ENCODE peak calls at places on chromosomes 11 and 22, in seven cellular contexts. K, L, N, Z, T, O and G are unnamed samples.

GRCh38 chr11:117908959-117909610 is 20.1 kb downstream of the TMPRSS13 start:
- DNase-seq in K (no peak), L (no peak), N (no peak), Z (no peak), T (no peak), O (no peak), G (no peak)

GRCh38 chr11:12922418-12922817 is 86.7 kb upstream of the RASSF10 start:
- DNase-seq in K (no peak), L (no peak), N (no peak), Z (no peak), T (no peak), O (no peak), G (no peak)

GRCh38 chr22:20429254-20430100 is 8.1 kb downstream of the SCARF2 start:
- DNase-seq in K (no peak), L (no peak), N (peak; percentile 46), Z (no peak), T (peak; percentile 20), O (peak; percentile 45), G (peak; percentile 77)

GRCh38 chr11:78256962-78257361 is 68.2 kb downstream of the USP35 start:
- DNase-seq in K (no peak), L (peak; percentile 24), N (no peak), Z (peak; percentile 42), T (peak; percentile 90), O (no peak), G (no peak)

GRCh38 chr11:119764108-119764874 is 35.3 kb upstream of the NECTIN1 start:
- DNase-seq in K (no peak), L (no peak), N (no peak), Z (peak; percentile 48), T (no peak), O (no peak), G (no peak)

GRCh38 chr11:109750964-109751363 is 329.0 kb downstream of the C11orf87 start:
- DNase-seq in K (no peak), L (no peak), N (no peak), Z (no peak), T (no peak), O (no peak), G (no peak)

GRCh38 chr11:120057595-120058581 is 80.0 kb downstream of the TRIM29 start:
- DNase-seq in K (no peak), L (no peak), N (no peak), Z (peak; percentile 75), T (no peak), O (no peak), G (no peak)

GRCh38 chr11:64123102-64123434 is 42.8 kb downstream of the MACROD1 start:
- DNase-seq in K (no peak), L (no peak), N (no peak), Z (no peak), T (no peak), O (no peak), G (no peak)

GRCh38 chr11:79060534-79060933 is 380.3 kb downstream of the TENM4 start:
- DNase-seq in K (no peak), L (no peak), N (no peak), Z (no peak), T (no peak), O (no peak), G (no peak)

GRCh38 chr11:88475991-88476418 is 138.5 kb upstream of the CTSC start:
- DNase-seq in K (no peak), L (no peak), N (no peak), Z (no peak), T (no peak), O (no peak), G (no peak)

GRCh38 chr11:85658180-85658579 is 6.7 kb downstream of the CREBZF start:
- DNase-seq in K (no peak), L (no peak), N (no peak), Z (no peak), T (no peak), O (no peak), G (no peak)

GRCh38 chr22:37638351-37639069 is 959 bp upstream of the SH3BP1 start:
- DNase-seq in K (no peak), L (no peak), N (no peak), Z (no peak), T (no peak), O (no peak), G (no peak)

GRCh38 chr22:11629661-11630385 is 3898.2 kb upstream of the OR11H1 start:
- DNase-seq in K (no peak), L (no peak), N (no peak), Z (no peak), T (no peak), O (no peak), G (no peak)

GRCh38 chr22:49083607-49084006 is 744.1 kb downstream of the BRD1 start:
- DNase-seq in K (no peak), L (no peak), N (no peak), Z (no peak), T (no peak), O (no peak), G (no peak)

GRCh38 chr11:77266766-77267165 is 34.7 kb downstream of the GDPD4 start:
- DNase-seq in K (no peak), L (no peak), N (no peak), Z (no peak), T (no peak), O (no peak), G (no peak)

GRCh38 chr11:23988381-23989006 is 508.4 kb upstream of the LUZP2 start:
- DNase-seq in K (no peak), L (no peak), N (no peak), Z (no peak), T (no peak), O (no peak), G (no peak)

GRCh38 chr11:75014129-75014528 is 25.4 kb downstream of the NEU3 start:
- DNase-seq in K (no peak), L (peak; percentile 35), N (no peak), Z (no peak), T (no peak), O (no peak), G (no peak)

GRCh38 chr11:12285106-12285505 is 92.3 kb upstream of the PARVA start:
- DNase-seq in K (no peak), L (peak; percentile 95), N (no peak), Z (peak; percentile 90), T (no peak), O (no peak), G (no peak)

GRCh38 chr22:46352691-46353386 is 17.3 kb downstream of the TRMU start:
- DNase-seq in K (peak; percentile 41), L (no peak), N (no peak), Z (peak; percentile 56), T (no peak), O (peak; percentile 83), G (no peak)

GRCh38 chr22:48757581-48757980 is 1070.1 kb downstream of the BRD1 start:
- DNase-seq in K (no peak), L (no peak), N (no peak), Z (no peak), T (no peak), O (no peak), G (no peak)

GRCh38 chr22:17576475-17576874 is 13.2 kb downstream of the SLC25A18 start:
- DNase-seq in K (no peak), L (peak; percentile 54), N (no peak), Z (peak; percentile 96), T (no peak), O (no peak), G (no peak)

GRCh38 chr11:66883021-66883968 is 26.4 kb downstream of the LRFN4 start:
- DNase-seq in K (no peak), L (peak; percentile 38), N (peak; percentile 38), Z (peak; percentile 70), T (no peak), O (peak; percentile 69), G (peak; percentile 54)

GRCh38 chr11:14981507-14981906 is 9.4 kb upstream of the CALCA start:
- DNase-seq in K (no peak), L (no peak), N (no peak), Z (no peak), T (no peak), O (no peak), G (no peak)

GRCh38 chr11:116459233-116459632 is 313.6 kb downstream of the BUD13 start:
- DNase-seq in K (no peak), L (no peak), N (no peak), Z (no peak), T (peak; percentile 75), O (no peak), G (no peak)

GRCh38 chr22:25130462-25130861 is 69.2 kb upstream of the CRYBB3 start:
- DNase-seq in K (no peak), L (no peak), N (no peak), Z (no peak), T (no peak), O (no peak), G (no peak)

GRCh38 chr11:65558785-65559509 is 788 bp upstream of the LTBP3 start:
- DNase-seq in K (no peak), L (no peak), N (no peak), Z (no peak), T (peak; percentile 86), O (no peak), G (no peak)

GRCh38 chr11:57546869-57547518 is 9.6 kb downstream of the SMTNL1 start:
- DNase-seq in K (no peak), L (no peak), N (no peak), Z (no peak), T (no peak), O (no peak), G (no peak)

GRCh38 chr11:116703421-116703820 is 69.4 kb downstream of the BUD13 start:
- DNase-seq in K (peak; percentile 40), L (no peak), N (no peak), Z (no peak), T (no peak), O (peak; percentile 65), G (no peak)

GRCh38 chr11:26230021-26230420 is 101.9 kb upstream of the ANO3 start:
- DNase-seq in K (no peak), L (no peak), N (no peak), Z (no peak), T (no peak), O (no peak), G (no peak)

GRCh38 chr22:47329727-47330653 is 567.5 kb downstream of the TBC1D22A start:
- DNase-seq in K (no peak), L (no peak), N (no peak), Z (no peak), T (no peak), O (no peak), G (no peak)